ENCODE peak calls at places on chromosome 21, in six cellular contexts. V, X, O, U, K and I are unnamed samples.

GRCh38 chr21:45747802-45748445 is 104.4 kb downstream of the PCBP3 start:
- DNase-seq in O (no peak), K (peak), X (no peak), V (peak), U (no peak), I (no peak)

GRCh38 chr21:40070871-40071270 is 203.6 kb downstream of the PCP4 start:
- DNase-seq in X (no peak), V (no peak), K (no peak), O (no peak), U (no peak), I (no peak)

GRCh38 chr21:43331962-43332458 is 94.9 kb downstream of the SIK1 start:
- DNase-seq in O (no peak), K (peak), X (no peak), V (peak), U (no peak), I (no peak)

GRCh38 chr21:46639489-46640386 is 4.3 kb downstream of the PRMT2 start:
- DNase-seq in O (no peak), K (peak), X (no peak), V (peak), U (no peak), I (no peak)

GRCh38 chr21:25887166-25887565 is 152.4 kb downstream of the GABPA start:
- DNase-seq in V (no peak), X (no peak), U (no peak), O (no peak), K (no peak), I (no peak)

GRCh38 chr21:17925900-17926299 is 106.7 kb upstream of the C21orf91 start:
- DNase-seq in U (peak), O (no peak), V (peak), X (no peak), K (no peak), I (peak)

GRCh38 chr21:14547834-14548513 is 1.9 kb upstream of the SAMSN1 start:
- DNase-seq in V (no peak), X (no peak), K (no peak), U (no peak), O (no peak), I (peak)

GRCh38 chr21:44996983-44997936 is 57.4 kb downstream of the SLX9 start:
- DNase-seq in V (no peak), O (no peak), U (no peak), K (no peak), X (no peak), I (no peak)

GRCh38 chr21:27225142-27225541 is 258.3 kb upstream of the ADAMTS5 start:
- DNase-seq in U (no peak), K (no peak), X (no peak), V (peak), O (no peak), I (no peak)

GRCh38 chr21:34983680-34984086 is 65.4 kb downstream of the RUNX1 start:
- DNase-seq in O (no peak), V (peak), U (no peak), K (peak), X (peak), I (no peak)

GRCh38 chr21:42939581-42940413 is 14.4 kb upstream of the ERVH48-1 start:
- DNase-seq in O (no peak), V (peak), U (no peak), K (peak), X (no peak), I (no peak)

GRCh38 chr21:17406202-17406601 is 106.6 kb upstream of the CXADR start:
- DNase-seq in X (no peak), U (no peak), V (no peak), O (no peak), K (no peak), I (no peak)

GRCh38 chr21:31447477-31447876 is 103.4 kb upstream of the TIAM1 start:
- DNase-seq in O (no peak), X (no peak), K (peak), U (no peak), V (peak), I (no peak)

GRCh38 chr21:46155514-46156377 is at the start of gene FTCD:
- DNase-seq in U (no peak), V (no peak), O (no peak), K (no peak), X (no peak), I (no peak)

GRCh38 chr21:41186763-41187536 is 19.0 kb downstream of the BACE2 start:
- DNase-seq in K (no peak), O (no peak), X (no peak), V (no peak), U (no peak), I (no peak)

GRCh38 chr21:29313662-29314408 is 15.1 kb downstream of the BACH1 start:
- DNase-seq in V (no peak), O (no peak), K (no peak), U (no peak), X (no peak), I (no peak)

GRCh38 chr21:42505090-42505726 is 8.4 kb upstream of the SLC37A1 start:
- DNase-seq in U (no peak), V (no peak), K (no peak), O (no peak), X (no peak), I (peak)

GRCh38 chr21:43825936-43826622 is 36.7 kb downstream of the RRP1 start:
- DNase-seq in U (no peak), X (no peak), V (no peak), K (no peak), O (no peak), I (no peak)

GRCh38 chr21:41481191-41481590 is 26.8 kb downstream of the TMPRSS2 start:
- DNase-seq in V (peak), K (no peak), U (no peak), X (no peak), O (no peak), I (no peak)

GRCh38 chr21:32094792-32095191 is 184.1 kb downstream of the MIS18A start:
- DNase-seq in O (no peak), K (peak), U (no peak), V (peak), X (no peak), I (no peak)

GRCh38 chr21:44533891-44534627 is 5.9 kb downstream of the KRTAP10-1 start:
- DNase-seq in K (no peak), U (no peak), X (no peak), O (no peak), V (no peak), I (no peak)

GRCh38 chr21:46091631-46092025 is 6.3 kb upstream of the COL6A2 start:
- DNase-seq in O (no peak), X (no peak), U (no peak), K (no peak), V (peak), I (no peak)